ENCODE peak calls at places on chromosomes 13 and 19, in eight cellular contexts. G is testis, T is body of pancreas, X is AG09309, I is astrocyte of the cerebellum, W is vagina, P is bronchial epithelial cell, Y is transverse colon. L is an unnamed sample.

GRCh38 chr19:903266-903797 is 9.7 kb downstream of the R3HDM4 start:
- DNase-seq in G (no peak), T (peak; percentile 70), X (no peak), I (peak; percentile 23), W (no peak), P (no peak), Y (no peak), L (no peak)

GRCh38 chr13:31046711-31047279 is 114.3 kb downstream of the TEX26 start:
- DNase-seq in G (peak; percentile 52), T (peak; percentile 17), X (no peak), I (no peak), W (no peak), P (no peak), Y (peak; percentile 50), L (no peak)

GRCh38 chr13:46577656-46578589 is 25.0 kb downstream of the LRCH1 start:
- DNase-seq in G (no peak), T (no peak), X (no peak), I (no peak), W (no peak), P (no peak), Y (no peak), L (peak; percentile 80)

GRCh38 chr13:34467450-34468083 is 474.5 kb upstream of the NBEA start:
- DNase-seq in G (no peak), T (no peak), X (no peak), I (no peak), W (no peak), P (peak; percentile 23), Y (no peak), L (no peak)

GRCh38 chr13:99281811-99282263 is 23.7 kb upstream of the GPR18 start:
- DNase-seq in G (peak; percentile 44), T (peak; percentile 23), X (no peak), I (no peak), W (no peak), P (no peak), Y (peak; percentile 62), L (no peak)

GRCh38 chr19:54100560-54100959 is at the start of gene OSCAR:
- DNase-seq in G (no peak), T (no peak), X (no peak), I (no peak), W (no peak), P (no peak), Y (no peak), L (no peak)

GRCh38 chr19:57583521-57584416 is at the start of gene ZIK1:
- DNase-seq in G (peak; percentile 97), T (peak; percentile 79), X (peak; percentile 76), I (peak; percentile 79), W (no peak), P (peak; percentile 77), Y (peak; percentile 84), L (peak; percentile 49)

GRCh38 chr13:66171821-66172220 is 1058.3 kb downstream of the PCDH9 start:
- DNase-seq in G (no peak), T (no peak), X (no peak), I (no peak), W (no peak), P (no peak), Y (no peak), L (no peak)

GRCh38 chr13:98941536-98941935 is 36.3 kb downstream of the DOCK9 start:
- DNase-seq in G (no peak), T (no peak), X (no peak), I (no peak), W (no peak), P (no peak), Y (no peak), L (no peak)

GRCh38 chr13:36918246-36919060 is 1.6 kb downstream of the SMAD9 start:
- DNase-seq in G (no peak), T (no peak), X (no peak), I (peak; percentile 19), W (no peak), P (no peak), Y (no peak), L (no peak)

GRCh38 chr19:6278740-6279619 is 795 bp downstream of the MLLT1 start:
- DNase-seq in G (no peak), T (no peak), X (no peak), I (no peak), W (no peak), P (no peak), Y (no peak), L (no peak)

GRCh38 chr19:6259312-6259861 is 20.4 kb downstream of the MLLT1 start:
- DNase-seq in G (no peak), T (no peak), X (no peak), I (no peak), W (no peak), P (no peak), Y (no peak), L (no peak)

GRCh38 chr19:1116726-1117581 is 13.2 kb downstream of the GPX4 start:
- DNase-seq in G (no peak), T (no peak), X (no peak), I (no peak), W (no peak), P (no peak), Y (no peak), L (no peak)

GRCh38 chr13:22757530-22758120 is 423.2 kb upstream of the SGCG start:
- DNase-seq in G (no peak), T (no peak), X (no peak), I (peak; percentile 4), W (no peak), P (peak; percentile 9), Y (no peak), L (no peak)

GRCh38 chr13:106139407-106139806 is 396.1 kb downstream of the EFNB2 start:
- DNase-seq in G (no peak), T (no peak), X (no peak), I (no peak), W (no peak), P (peak; percentile 57), Y (no peak), L (no peak)

GRCh38 chr19:38386968-38387549 is 775 bp downstream of the GGN start:
- DNase-seq in G (no peak), T (no peak), X (no peak), I (no peak), W (no peak), P (no peak), Y (no peak), L (no peak)

GRCh38 chr13:87089391-87089790 is 581.8 kb upstream of the SLITRK5 start:
- DNase-seq in G (no peak), T (no peak), X (peak; percentile 0), I (peak; percentile 1), W (no peak), P (peak; percentile 54), Y (no peak), L (no peak)

GRCh38 chr19:27717825-27718224 is 1495.1 kb downstream of the UQCRFS1 start:
- DNase-seq in G (no peak), T (no peak), X (no peak), I (no peak), W (no peak), P (no peak), Y (no peak), L (no peak)

GRCh38 chr19:3785938-3786824 is at the start of gene MATK:
- DNase-seq in G (no peak), T (no peak), X (no peak), I (no peak), W (no peak), P (no peak), Y (no peak), L (no peak)

GRCh38 chr13:109231853-109232252 is 554.5 kb downstream of the IRS2 start:
- DNase-seq in G (no peak), T (no peak), X (no peak), I (no peak), W (no peak), P (no peak), Y (no peak), L (no peak)

GRCh38 chr13:98254541-98254940 is 77.5 kb upstream of the RNF113B start:
- DNase-seq in G (no peak), T (no peak), X (peak; percentile 61), I (peak; percentile 39), W (no peak), P (no peak), Y (no peak), L (peak; percentile 86)

GRCh38 chr19:6861683-6862286 is 25.6 kb upstream of the ADGRE1 start:
- DNase-seq in G (no peak), T (no peak), X (no peak), I (no peak), W (no peak), P (peak; percentile 57), Y (no peak), L (no peak)

GRCh38 chr19:41248895-41249294 is 15.3 kb upstream of the HNRNPUL1 start:
- DNase-seq in G (no peak), T (no peak), X (no peak), I (no peak), W (no peak), P (no peak), Y (no peak), L (no peak)
- TF ChIP-seq CTCF in G (no peak), T (no peak), X (no peak), I (no peak), W (no peak), P (no peak), Y (no peak), L (no peak)

DNA sequence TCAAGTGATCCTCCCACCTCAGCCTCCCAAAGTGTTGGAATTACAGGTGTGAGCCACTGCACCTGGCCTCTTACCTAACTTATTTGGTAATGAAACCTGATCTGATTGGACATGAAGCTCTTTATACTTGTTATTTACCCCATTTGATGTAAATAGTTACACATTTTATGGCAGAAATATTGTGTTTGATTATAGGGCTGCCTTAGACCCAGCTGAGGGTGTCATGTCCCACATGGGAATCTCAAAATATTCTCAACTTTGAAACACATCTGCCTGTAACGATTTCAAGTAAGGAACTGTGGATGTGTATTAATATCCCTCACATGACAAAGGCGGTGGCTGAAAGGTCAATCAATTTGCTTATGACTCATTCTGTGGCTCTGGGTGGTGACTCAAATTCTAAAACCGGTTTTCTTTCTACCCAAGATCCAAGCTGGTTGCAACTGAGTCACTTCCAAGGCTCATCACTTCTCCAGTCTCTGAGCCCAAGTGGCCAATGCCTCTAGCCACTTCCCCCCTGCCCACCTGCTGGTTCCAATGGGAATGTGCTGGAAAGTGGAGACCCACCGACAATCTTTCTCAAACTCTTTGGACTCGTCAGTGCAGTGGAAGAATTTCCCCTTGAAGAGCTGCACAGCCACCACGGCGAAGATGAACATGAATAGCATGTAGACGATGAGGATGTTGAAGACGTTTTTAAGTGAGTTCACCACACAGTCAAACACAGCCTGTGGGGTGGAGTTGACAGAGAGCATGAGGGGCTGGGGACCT is 110.9 kb downstream of the IER2 start:
- DNase-seq in G (no peak), T (no peak), X (peak; percentile 66), I (peak; percentile 49), W (no peak), P (peak; percentile 96), Y (no peak), L (peak; percentile 56)
- H3K4me3 ChIP-seq in G (no peak overlapping the region), T (no peak overlapping the region), X (no peak overlapping the region), I (no peak overlapping the region), W (no peak overlapping the region), P (no peak overlapping the region), Y (no peak overlapping the region), L (no peak overlapping the region)

GRCh38 chr13:42660367-42660965 is 86.5 kb downstream of the TNFSF11 start:
- DNase-seq in G (no peak), T (no peak), X (no peak), I (peak; percentile 20), W (no peak), P (peak; percentile 56), Y (no peak), L (peak; percentile 4)
- TF ChIP-seq CTCF in G (no peak), T (no peak), X (peak; percentile 37), I (no peak), W (no peak), P (peak; percentile 23), Y (no peak), L (peak; percentile 14)

DNA sequence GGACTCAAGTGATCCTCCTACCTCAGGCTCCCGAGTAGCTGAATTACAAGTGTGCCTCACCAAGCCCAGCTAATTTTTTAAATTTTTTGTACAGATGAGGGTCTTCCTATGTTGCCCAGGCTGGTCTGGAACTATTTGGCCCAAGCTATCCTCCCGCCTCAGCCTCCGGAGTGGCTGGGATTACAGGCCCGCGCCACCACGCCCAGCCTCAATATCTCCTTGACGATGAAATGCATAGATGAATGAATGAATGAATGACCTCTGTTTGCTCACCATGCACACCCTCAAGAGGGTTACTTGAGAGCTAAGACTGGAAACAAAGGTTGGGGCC is 14.9 kb upstream of the AP1M2 start:
- DNase-seq in G (no peak), T (no peak), X (no peak), I (no peak), W (no peak), P (peak; percentile 39), Y (no peak), L (no peak)
- H3K4me3 ChIP-seq in G (peak overlapping the region; percentile 99), T (no peak overlapping the region), X (no peak overlapping the region), I (peak overlapping the region; percentile 7), W (peak overlapping the region; percentile 94), P (no peak overlapping the region), Y (no peak overlapping the region), L (no peak overlapping the region)